ENCODE peak calls at places on chromosomes 5 and 9, in ten cellular contexts. B is fibroblast of lung; P is tibial artery; D is ovary; C is cardiac muscle cell; I is effector memory CD4-positive, alpha-beta T cell; W is naive thymus-derived CD4-positive, alpha-beta T cell; E is neuronal stem cell; U is mesendoderm; A is astrocyte. R is an unnamed sample. For H3K36me3, the result is how much of the 10 kb centered on the place peaks cover.

GRCh38 chr9:33106827-33107621 is 30.6 kb upstream of the SMU1 start:
- DNase-seq in E (no peak), U (peak), B (peak), D (no peak), A (peak), I (no peak), P (peak), C (no peak), W (no peak), R (peak)

GRCh38 chr9:89491688-89492087 is 6.2 kb downstream of the SEMA4D start:
- DNase-seq in B (no peak), C (no peak), E (no peak), A (no peak), W (no peak), P (no peak), D (no peak), U (no peak), I (no peak), R (no peak)

GRCh38 chr5:11139471-11139870 is 378.4 kb upstream of the DAP start:
- DNase-seq in E (no peak), C (peak), W (no peak), P (no peak), I (no peak), B (no peak), A (peak), U (peak), D (no peak), R (no peak)

GRCh38 chr5:1665803-1666202 is 133.8 kb downstream of the MRPL36 start:
- DNase-seq in C (no peak), W (no peak), D (no peak), I (no peak), A (no peak), B (no peak), U (no peak), E (no peak), P (no peak), R (no peak)

GRCh38 chr5:2536632-2537031 is 214.8 kb downstream of the IRX2 start:
- DNase-seq in I (no peak), P (no peak), E (no peak), U (no peak), B (no peak), C (no peak), D (no peak), A (no peak), W (no peak), R (no peak)

GRCh38 chr5:1880377-1881272 is 2.1 kb downstream of the IRX4 start:
- DNase-seq in P (no peak), W (no peak), C (no peak), D (no peak), E (no peak), B (no peak), U (no peak), A (no peak), I (no peak), R (no peak)

GRCh38 chr9:82247318-82247717 is 258.7 kb downstream of the SPATA31D1 start:
- DNase-seq in B (no peak), W (no peak), U (peak), P (no peak), D (no peak), E (no peak), A (peak), I (no peak), C (no peak), R (no peak)

GRCh38 chr5:82405618-82406199 is 127.6 kb upstream of the RPS23 start:
- DNase-seq in U (no peak), C (no peak), P (no peak), W (no peak), I (no peak), B (peak), A (peak), D (no peak), E (no peak), R (no peak)

GRCh38 chr5:31898246-31898645 is 259.3 kb downstream of the PDZD2 start:
- DNase-seq in D (no peak), E (no peak), U (no peak), P (no peak), W (no peak), B (no peak), C (no peak), A (no peak), I (no peak), R (no peak)

GRCh38 chr5:16067415-16067814 is 112.2 kb downstream of the MARCHF11 start:
- DNase-seq in A (no peak), U (no peak), C (no peak), I (no peak), W (no peak), D (no peak), B (no peak), P (no peak), E (no peak), R (no peak)

GRCh38 chr5:68115584-68115983 is 100.0 kb upstream of the PIK3R1 start:
- DNase-seq in I (no peak), C (no peak), D (no peak), U (no peak), W (no peak), A (no peak), B (no peak), P (no peak), E (no peak), R (no peak)

GRCh38 chr5:38831909-38832308 is 13.9 kb upstream of the OSMR start:
- DNase-seq in U (peak), A (peak), E (no peak), W (no peak), P (no peak), D (no peak), I (no peak), C (peak), B (peak), R (no peak)

GRCh38 chr9:82223442-82223841 is 234.9 kb downstream of the SPATA31D1 start:
- DNase-seq in A (peak), E (no peak), I (no peak), D (no peak), C (no peak), B (peak), U (no peak), W (no peak), P (no peak), R (no peak)

GRCh38 chr9:19511694-19512093 is 102.9 kb downstream of the ACER2 start:
- DNase-seq in P (no peak), C (no peak), B (no peak), W (no peak), D (no peak), U (no peak), I (no peak), E (no peak), A (no peak), R (no peak)

GRCh38 chr9:72271617-72272478 is 93.2 kb downstream of the ZFAND5 start:
- DNase-seq in E (peak), I (peak), D (peak), U (peak), A (peak), P (no peak), W (no peak), B (peak), C (peak), R (no peak)

GRCh38 chr5:179279347-179280094 is 65.7 kb downstream of the ADAMTS2 start:
- DNase-seq in W (no peak), C (no peak), I (no peak), U (no peak), A (no peak), B (no peak), E (no peak), P (no peak), D (no peak), R (no peak)

GRCh38 chr5:123721721-123722276 is 209.8 kb downstream of the CSNK1G3 start:
- DNase-seq in W (no peak), D (no peak), P (no peak), B (peak), E (no peak), A (peak), U (no peak), I (no peak), C (no peak), R (no peak)

GRCh38 chr5:150298701-150299451 is 3.8 kb downstream of the ARSI start:
- DNase-seq in A (peak), U (no peak), I (no peak), W (no peak), P (no peak), B (peak), D (no peak), E (no peak), C (no peak), R (no peak)

GRCh38 chr9:115106642-115107041 is 11.3 kb downstream of the TNC start:
- DNase-seq in A (peak), W (no peak), U (no peak), C (no peak), P (no peak), B (peak), D (no peak), I (no peak), E (no peak), R (no peak)

GRCh38 chr9:89596937-89597555 is 7.8 kb upstream of the GADD45G start:
- DNase-seq in A (no peak), E (no peak), U (no peak), B (no peak), D (no peak), W (no peak), I (no peak), C (no peak), P (no peak), R (no peak)

GRCh38 chr5:108720416-108720815 is 27.3 kb upstream of the FER start:
- DNase-seq in D (no peak), E (no peak), W (no peak), I (no peak), B (no peak), U (no peak), C (no peak), P (no peak), A (peak), R (no peak)

GRCh38 chr9:131631254-131631653 is 85.9 kb downstream of the PRRT1B start:
- DNase-seq in A (no peak), U (no peak), B (no peak), I (no peak), P (no peak), W (no peak), E (no peak), C (no peak), D (no peak), R (no peak)

GRCh38 chr9:77018058-77019009 is 1.1 kb upstream of the FOXB2 start:
- DNase-seq in A (no peak), U (peak), E (peak), W (no peak), I (no peak), C (peak), P (peak), B (no peak), D (no peak), R (no peak)

GRCh38 chr5:114857951-114858401 is 311.7 kb downstream of the TRIM36 start:
- DNase-seq in D (no peak), B (no peak), C (no peak), P (no peak), I (no peak), A (peak), U (no peak), E (no peak), W (no peak), R (no peak)

GRCh38 chr5:137269297-137269696 is 229.8 kb downstream of the SPOCK1 start:
- DNase-seq in I (no peak), W (no peak), E (no peak), A (no peak), U (no peak), D (no peak), B (no peak), P (no peak), C (peak), R (no peak)

GRCh38 chr5:816176-816575 is 31.6 kb upstream of the ZDHHC11B start:
- DNase-seq in C (no peak), I (no peak), A (no peak), W (no peak), U (no peak), B (no peak), E (no peak), P (no peak), D (no peak), R (no peak)

GRCh38 chr9:124695280-124695890 is 75.7 kb downstream of the NR6A1 start:
- DNase-seq in C (no peak), W (no peak), E (no peak), U (no peak), B (no peak), P (no peak), A (peak), I (no peak), D (no peak), R (no peak)

GRCh38 chr5:164578401-164578800 is 1073.0 kb downstream of the MAT2B start:
- DNase-seq in D (no peak), A (no peak), W (no peak), C (no peak), U (no peak), E (no peak), P (no peak), B (no peak), I (no peak), R (no peak)

GRCh38 chr5:164578911-164579310 is 1073.5 kb downstream of the MAT2B start:
- DNase-seq in E (no peak), W (no peak), I (no peak), P (no peak), A (no peak), B (no peak), D (no peak), U (peak), C (no peak), R (no peak)

GRCh38 chr5:164573397-164573796 is 1068.0 kb downstream of the MAT2B start:
- DNase-seq in W (no peak), E (no peak), C (no peak), U (no peak), P (no peak), B (no peak), A (no peak), D (no peak), I (no peak), R (no peak)
- H3K27ac ChIP-seq in W (no peak), E (no peak), C (no peak), U (no peak), P (no peak), B (no peak), A (no peak), D (no peak), I (no peak), R (no peak)

GRCh38 chr5:41924872-41925554 is at the start of gene FBXO4:
- DNase-seq in E (peak), A (peak), D (peak), C (peak), W (peak), P (peak), B (peak), I (peak), U (peak), R (peak)

GRCh38 chr5:41918105-41918504 is 7.0 kb upstream of the FBXO4 start:
- DNase-seq in C (no peak), D (no peak), B (no peak), W (no peak), P (no peak), A (no peak), E (no peak), U (no peak), I (no peak), R (no peak)

GRCh38 chr5:41921874-41922273 is 3.2 kb upstream of the FBXO4 start:
- DNase-seq in C (no peak), U (peak), P (no peak), D (no peak), A (peak), B (peak), E (no peak), W (no peak), I (no peak), R (no peak)

GRCh38 chr5:41924526-41924871 is 582 bp upstream of the FBXO4 start:
- DNase-seq in D (no peak), B (no peak), W (no peak), E (no peak), P (no peak), I (no peak), A (no peak), U (no peak), C (no peak), R (no peak)

DNA sequence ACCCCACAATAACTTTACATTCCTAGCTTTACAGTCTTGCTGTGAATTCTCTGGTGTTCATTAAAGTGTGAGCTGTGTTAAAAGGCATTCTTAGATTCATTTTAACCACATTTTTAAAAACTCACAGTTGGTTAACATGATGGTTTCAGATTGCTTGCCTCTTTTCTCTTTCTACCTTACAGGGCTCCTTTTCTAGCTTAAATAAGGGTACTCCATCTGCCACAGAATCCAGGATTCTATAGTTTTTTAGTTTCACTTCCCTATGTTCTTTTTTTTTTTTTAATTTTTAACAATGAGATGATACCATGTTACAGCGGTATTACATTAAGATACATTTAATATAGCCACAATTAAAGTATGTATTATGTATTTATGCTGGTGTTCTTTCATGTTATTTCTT is 3.9 kb upstream of the FBXO4 start:
- DNase-seq in I (no peak), C (no peak), E (no peak), U (no peak), P (no peak), W (no peak), A (no peak), D (no peak), B (no peak), R (no peak)
- H3K36me3 ChIP-seq in I (under half), C (under half), E (under half), U (under half), P (half or more), W (under half), A (under half), D (under half), B (under half), R (under half)

GRCh38 chr5:88876714-88877113 is 6.3 kb downstream of the MEF2C start:
- DNase-seq in U (no peak), C (no peak), A (no peak), D (no peak), P (no peak), E (no peak), B (no peak), I (no peak), W (no peak), R (no peak)
- H3K27ac ChIP-seq in U (no peak), C (peak), A (no peak), D (no peak), P (peak), E (no peak), B (peak), I (no peak), W (no peak), R (peak)

DNA sequence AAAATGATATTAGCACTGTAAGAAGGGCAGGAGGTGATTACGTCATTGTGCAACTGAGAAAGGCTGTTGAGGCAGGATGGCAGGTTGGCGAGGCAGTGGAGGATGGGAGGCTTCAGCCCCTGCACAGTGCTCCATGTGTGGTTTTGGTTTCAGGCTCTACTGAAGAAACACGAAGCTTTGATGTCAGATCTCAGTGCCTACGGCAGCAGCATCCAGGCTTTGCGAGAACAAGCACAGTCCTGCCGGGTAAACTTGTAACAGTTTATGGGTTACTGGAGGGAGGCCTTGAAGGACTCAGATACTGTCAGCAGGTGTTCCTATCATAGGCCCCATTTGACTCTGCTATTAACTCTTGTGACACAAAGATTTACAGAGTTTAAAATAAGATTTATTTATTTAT is 35.1 kb downstream of the SPTAN1 start:
- DNase-seq in A (no peak), D (no peak), C (no peak), I (no peak), U (no peak), B (no peak), P (no peak), W (no peak), E (no peak), R (no peak)
- H3K36me3 ChIP-seq in A (half or more), D (under half), C (half or more), I (half or more), U (under half), B (under half), P (half or more), W (half or more), E (half or more), R (half or more)

DNA sequence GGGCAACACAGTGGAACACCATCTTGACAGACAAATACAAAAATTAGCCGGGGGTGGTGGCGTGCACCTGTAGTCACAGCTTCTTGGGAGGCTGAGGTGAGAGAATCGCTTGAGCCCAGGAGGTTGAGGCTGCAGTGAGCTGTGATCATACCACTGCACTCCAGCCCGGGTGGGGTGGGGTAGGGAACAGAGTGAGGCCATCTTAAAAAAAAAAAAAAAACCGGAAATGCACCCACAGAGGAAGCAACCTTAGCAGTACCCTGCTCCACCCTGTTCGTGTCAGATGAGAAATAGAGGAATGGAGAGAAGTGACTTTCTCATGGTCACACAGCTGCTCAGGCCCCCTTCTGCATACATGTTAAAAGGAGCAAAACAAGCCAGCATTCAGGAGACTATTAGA is 40.8 kb downstream of the CYFIP2 start:
- DNase-seq in A (no peak), C (no peak), U (no peak), E (no peak), D (no peak), B (no peak), I (no peak), P (no peak), W (no peak), R (no peak)
- H3K27ac ChIP-seq in A (no peak), C (no peak), U (no peak), E (no peak), D (no peak), B (no peak), I (peak), P (no peak), W (peak), R (no peak)

DNA sequence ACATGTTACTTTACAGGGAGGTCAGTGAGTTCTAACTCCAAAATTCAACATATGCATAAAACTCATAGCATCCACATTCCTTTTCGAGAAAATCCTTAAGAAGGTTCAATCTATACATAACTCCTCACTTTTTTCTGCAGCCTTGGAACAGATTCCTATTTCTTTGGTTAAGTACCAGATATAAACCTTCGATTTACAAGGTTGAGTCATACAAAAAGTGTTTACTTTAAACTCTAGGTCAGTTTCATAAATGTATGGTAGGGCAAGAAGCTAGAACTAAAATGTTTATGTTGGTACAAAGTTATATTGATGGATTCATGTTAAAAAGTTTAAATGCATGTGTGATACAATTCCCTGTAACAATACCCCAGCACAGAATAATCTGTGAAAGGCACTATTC is 19.4 kb downstream of the CDKN2AIPNL start:
- DNase-seq in D (no peak), P (no peak), B (peak), A (no peak), I (no peak), U (no peak), E (no peak), W (no peak), C (no peak), R (no peak)
- H3K36me3 ChIP-seq in D (under half), P (half or more), B (under half), A (half or more), I (half or more), U (under half), E (under half), W (half or more), C (half or more), R (half or more)

GRCh38 chr5:14413331-14413750 is 168.3 kb upstream of the OTULINL start:
- DNase-seq in U (no peak), B (no peak), A (no peak), I (no peak), D (no peak), W (peak), P (no peak), E (no peak), C (no peak), R (no peak)

GRCh38 chr5:14416709-14417108 is 164.9 kb upstream of the OTULINL start:
- DNase-seq in U (peak), C (no peak), A (no peak), E (no peak), D (no peak), W (no peak), B (no peak), I (no peak), P (no peak), R (no peak)

GRCh38 chr5:14414007-14414406 is 167.6 kb upstream of the OTULINL start:
- DNase-seq in I (no peak), C (no peak), A (no peak), D (no peak), B (no peak), U (no peak), P (no peak), W (no peak), E (no peak), R (no peak)

GRCh38 chr5:14415516-14416074 is 166.0 kb upstream of the OTULINL start:
- DNase-seq in P (no peak), E (no peak), A (no peak), I (no peak), D (no peak), U (no peak), C (no peak), W (no peak), B (peak), R (no peak)

GRCh38 chr5:14414615-14415515 is 166.7 kb upstream of the OTULINL start:
- DNase-seq in A (no peak), E (no peak), C (no peak), D (no peak), W (no peak), I (no peak), P (no peak), U (no peak), B (no peak), R (no peak)
- H3K27ac ChIP-seq in A (peak), E (no peak), C (no peak), D (no peak), W (peak), I (peak), P (no peak), U (no peak), B (no peak), R (no peak)

R was measured in left ventricle myocardium inferior.